ENCODE peak calls at places on chromosomes 4 and X, in nine cellular contexts. One of them, this sample, is unnamed.

GRCh38 chrX:19544693-19545305 is 29.5 kb upstream of the MAP3K15 start:
- DNase-seq in lung: peak; percentile 59
- DNase-seq in iPS DF 6.9: peak; percentile 16
- DNase-seq in right lobe of liver: no peak
- DNase-seq in tibial nerve: peak; percentile 69
- DNase-seq in neuronal stem cell: peak; percentile 27
- DNase-seq in colonic mucosa: peak; percentile 59
- DNase-seq in SK-N-SH: peak; percentile 76
- DNase-seq in CD8-positive, alpha-beta memory T cell: no peak
- DNase-seq in this sample: peak; percentile 76

GRCh38 chr4:165207016-165207430 is 338 bp upstream of the KLHL2 start:
- DNase-seq in CD8-positive, alpha-beta memory T cell: no peak
- DNase-seq in colonic mucosa: peak; percentile 29
- DNase-seq in SK-N-SH: no peak
- DNase-seq in tibial nerve: no peak
- DNase-seq in neuronal stem cell: peak; percentile 20
- DNase-seq in right lobe of liver: peak; percentile 49
- DNase-seq in lung: no peak
- DNase-seq in iPS DF 6.9: no peak
- DNase-seq in this sample: no peak

GRCh38 chr4:142500966-142501365 is 345.1 kb downstream of the INPP4B start:
- DNase-seq in right lobe of liver: peak; percentile 47
- DNase-seq in SK-N-SH: no peak
- DNase-seq in lung: no peak
- DNase-seq in colonic mucosa: no peak
- DNase-seq in iPS DF 6.9: no peak
- DNase-seq in tibial nerve: no peak
- DNase-seq in neuronal stem cell: no peak
- DNase-seq in CD8-positive, alpha-beta memory T cell: no peak
- DNase-seq in this sample: no peak

GRCh38 chr4:10302096-10302495 is 155.1 kb downstream of the ZNF518B start:
- DNase-seq in CD8-positive, alpha-beta memory T cell: no peak
- DNase-seq in neuronal stem cell: no peak
- DNase-seq in colonic mucosa: no peak
- DNase-seq in SK-N-SH: no peak
- DNase-seq in tibial nerve: no peak
- DNase-seq in lung: no peak
- DNase-seq in iPS DF 6.9: no peak
- DNase-seq in right lobe of liver: no peak
- DNase-seq in this sample: no peak

GRCh38 chr4:180091710-180092109 is 2151.5 kb upstream of the TENM3 start:
- DNase-seq in SK-N-SH: no peak
- DNase-seq in lung: no peak
- DNase-seq in right lobe of liver: no peak
- DNase-seq in colonic mucosa: no peak
- DNase-seq in tibial nerve: no peak
- DNase-seq in neuronal stem cell: no peak
- DNase-seq in iPS DF 6.9: no peak
- DNase-seq in CD8-positive, alpha-beta memory T cell: no peak
- DNase-seq in this sample: no peak

GRCh38 chr4:59086410-59086809 is 1976.2 kb upstream of the IGFBP7 start:
- DNase-seq in CD8-positive, alpha-beta memory T cell: no peak
- DNase-seq in lung: no peak
- DNase-seq in iPS DF 6.9: no peak
- DNase-seq in right lobe of liver: no peak
- DNase-seq in SK-N-SH: no peak
- DNase-seq in neuronal stem cell: no peak
- DNase-seq in colonic mucosa: no peak
- DNase-seq in tibial nerve: no peak
- DNase-seq in this sample: no peak

GRCh38 chr4:164977243-164978164 is at the start of gene TRIM61:
- DNase-seq in colonic mucosa: peak; percentile 33
- DNase-seq in tibial nerve: no peak
- DNase-seq in CD8-positive, alpha-beta memory T cell: peak; percentile 10
- DNase-seq in neuronal stem cell: peak; percentile 65
- DNase-seq in lung: peak; percentile 62
- DNase-seq in right lobe of liver: no peak
- DNase-seq in SK-N-SH: peak; percentile 11
- DNase-seq in iPS DF 6.9: no peak
- DNase-seq in this sample: no peak

GRCh38 chr4:1492636-1493539 is 86.6 kb upstream of the NKX1-1 start:
- DNase-seq in SK-N-SH: peak; percentile 44
- DNase-seq in iPS DF 6.9: no peak
- DNase-seq in neuronal stem cell: no peak
- DNase-seq in CD8-positive, alpha-beta memory T cell: no peak
- DNase-seq in colonic mucosa: no peak
- DNase-seq in lung: no peak
- DNase-seq in right lobe of liver: peak; percentile 31
- DNase-seq in tibial nerve: no peak
- DNase-seq in this sample: no peak

GRCh38 chr4:88881227-88881569 is 175.8 kb downstream of the FAM13A start:
- DNase-seq in SK-N-SH: no peak
- DNase-seq in lung: no peak
- DNase-seq in colonic mucosa: no peak
- DNase-seq in iPS DF 6.9: no peak
- DNase-seq in CD8-positive, alpha-beta memory T cell: no peak
- DNase-seq in right lobe of liver: no peak
- DNase-seq in neuronal stem cell: no peak
- DNase-seq in tibial nerve: no peak
- DNase-seq in this sample: no peak

GRCh38 chr4:8939887-8940742 is 68.5 kb upstream of the HMX1 start:
- DNase-seq in tibial nerve: no peak
- DNase-seq in CD8-positive, alpha-beta memory T cell: no peak
- DNase-seq in right lobe of liver: no peak
- DNase-seq in iPS DF 6.9: no peak
- DNase-seq in colonic mucosa: no peak
- DNase-seq in lung: no peak
- DNase-seq in neuronal stem cell: no peak
- DNase-seq in SK-N-SH: peak; percentile 33
- DNase-seq in this sample: no peak

GRCh38 chrX:118523920-118524319 is 28.3 kb downstream of the DOCK11 start:
- DNase-seq in right lobe of liver: no peak
- DNase-seq in neuronal stem cell: no peak
- DNase-seq in CD8-positive, alpha-beta memory T cell: peak; percentile 13
- DNase-seq in lung: no peak
- DNase-seq in SK-N-SH: no peak
- DNase-seq in tibial nerve: no peak
- DNase-seq in iPS DF 6.9: no peak
- DNase-seq in colonic mucosa: no peak
- DNase-seq in this sample: no peak

GRCh38 chr4:5524900-5525299 is 183.5 kb downstream of the EVC2 start:
- DNase-seq in CD8-positive, alpha-beta memory T cell: no peak
- DNase-seq in neuronal stem cell: no peak
- DNase-seq in SK-N-SH: peak; percentile 32
- DNase-seq in colonic mucosa: no peak
- DNase-seq in lung: no peak
- DNase-seq in tibial nerve: no peak
- DNase-seq in right lobe of liver: peak; percentile 67
- DNase-seq in iPS DF 6.9: no peak
- DNase-seq in this sample: peak; percentile 3

GRCh38 chr4:18020145-18020670 is 1.3 kb downstream of the LCORL start:
- DNase-seq in right lobe of liver: no peak
- DNase-seq in SK-N-SH: no peak
- DNase-seq in colonic mucosa: peak; percentile 51
- DNase-seq in iPS DF 6.9: no peak
- DNase-seq in CD8-positive, alpha-beta memory T cell: no peak
- DNase-seq in tibial nerve: no peak
- DNase-seq in lung: no peak
- DNase-seq in neuronal stem cell: no peak
- DNase-seq in this sample: peak; percentile 49

GRCh38 chr4:119244344-119244743 is 31.8 kb downstream of the USP53 start:
- DNase-seq in lung: no peak
- DNase-seq in right lobe of liver: no peak
- DNase-seq in CD8-positive, alpha-beta memory T cell: no peak
- DNase-seq in colonic mucosa: no peak
- DNase-seq in iPS DF 6.9: no peak
- DNase-seq in tibial nerve: no peak
- DNase-seq in SK-N-SH: no peak
- DNase-seq in neuronal stem cell: no peak
- DNase-seq in this sample: no peak

GRCh38 chrX:115460565-115460888 is 100.4 kb upstream of the PLS3 start:
- DNase-seq in colonic mucosa: no peak
- DNase-seq in iPS DF 6.9: no peak
- DNase-seq in right lobe of liver: no peak
- DNase-seq in SK-N-SH: no peak
- DNase-seq in CD8-positive, alpha-beta memory T cell: no peak
- DNase-seq in lung: no peak
- DNase-seq in neuronal stem cell: no peak
- DNase-seq in tibial nerve: no peak
- DNase-seq in this sample: peak; percentile 44

GRCh38 chr4:73754934-73755333 is 14.6 kb downstream of the CXCL8 start:
- DNase-seq in right lobe of liver: no peak
- DNase-seq in CD8-positive, alpha-beta memory T cell: no peak
- DNase-seq in SK-N-SH: no peak
- DNase-seq in iPS DF 6.9: no peak
- DNase-seq in colonic mucosa: no peak
- DNase-seq in lung: no peak
- DNase-seq in tibial nerve: no peak
- DNase-seq in neuronal stem cell: no peak
- DNase-seq in this sample: no peak

GRCh38 chr4:170736710-170737109 is 647.0 kb upstream of the AADAT start:
- DNase-seq in tibial nerve: no peak
- DNase-seq in SK-N-SH: no peak
- DNase-seq in neuronal stem cell: no peak
- DNase-seq in colonic mucosa: no peak
- DNase-seq in CD8-positive, alpha-beta memory T cell: no peak
- DNase-seq in right lobe of liver: no peak
- DNase-seq in iPS DF 6.9: no peak
- DNase-seq in lung: no peak
- DNase-seq in this sample: peak; percentile 16

GRCh38 chr4:123144626-123145025 is 222.2 kb upstream of the NUDT6 start:
- DNase-seq in SK-N-SH: no peak
- DNase-seq in CD8-positive, alpha-beta memory T cell: no peak
- DNase-seq in colonic mucosa: no peak
- DNase-seq in neuronal stem cell: no peak
- DNase-seq in iPS DF 6.9: no peak
- DNase-seq in tibial nerve: no peak
- DNase-seq in right lobe of liver: no peak
- DNase-seq in lung: no peak
- DNase-seq in this sample: no peak

GRCh38 chr4:119314356-119314755 is 7.6 kb downstream of the FABP2 start:
- DNase-seq in CD8-positive, alpha-beta memory T cell: no peak
- DNase-seq in tibial nerve: peak; percentile 35
- DNase-seq in colonic mucosa: no peak
- DNase-seq in neuronal stem cell: no peak
- DNase-seq in right lobe of liver: no peak
- DNase-seq in lung: no peak
- DNase-seq in SK-N-SH: no peak
- DNase-seq in iPS DF 6.9: no peak
- DNase-seq in this sample: peak; percentile 88

GRCh38 chrX:17861496-17862011 is 456 bp upstream of the RAI2 start:
- DNase-seq in neuronal stem cell: no peak
- DNase-seq in tibial nerve: no peak
- DNase-seq in iPS DF 6.9: no peak
- DNase-seq in CD8-positive, alpha-beta memory T cell: no peak
- DNase-seq in right lobe of liver: no peak
- DNase-seq in lung: no peak
- DNase-seq in colonic mucosa: no peak
- DNase-seq in SK-N-SH: no peak
- DNase-seq in this sample: no peak
- H3K4me3 ChIP-seq in neuronal stem cell: peak overlapping the region; percentile 76
- H3K4me3 ChIP-seq in tibial nerve: peak overlapping the region; percentile 70
- H3K4me3 ChIP-seq in iPS DF 6.9: peak overlapping the region; percentile 78
- H3K4me3 ChIP-seq in CD8-positive, alpha-beta memory T cell: no peak overlapping the region
- H3K4me3 ChIP-seq in right lobe of liver: no peak overlapping the region
- H3K4me3 ChIP-seq in lung: peak overlapping the region; percentile 13
- H3K4me3 ChIP-seq in colonic mucosa: peak overlapping the region; percentile 19
- H3K4me3 ChIP-seq in SK-N-SH: no peak overlapping the region
- H3K4me3 ChIP-seq in this sample: no peak overlapping the region

GRCh38 chrX:140447150-140447549 is 57.7 kb downstream of the SOX3 start:
- DNase-seq in colonic mucosa: no peak
- DNase-seq in SK-N-SH: no peak
- DNase-seq in right lobe of liver: no peak
- DNase-seq in neuronal stem cell: no peak
- DNase-seq in tibial nerve: no peak
- DNase-seq in iPS DF 6.9: no peak
- DNase-seq in lung: no peak
- DNase-seq in CD8-positive, alpha-beta memory T cell: no peak
- DNase-seq in this sample: no peak
- H3K36me3 ChIP-seq in colonic mucosa: no peaks in the 10 kb centered on the region
- H3K36me3 ChIP-seq in SK-N-SH: no peaks in the 10 kb centered on the region
- H3K36me3 ChIP-seq in right lobe of liver: no peaks in the 10 kb centered on the region
- H3K36me3 ChIP-seq in neuronal stem cell: no peaks in the 10 kb centered on the region
- H3K36me3 ChIP-seq in tibial nerve: no peaks in the 10 kb centered on the region
- H3K36me3 ChIP-seq in iPS DF 6.9: no peaks in the 10 kb centered on the region
- H3K36me3 ChIP-seq in lung: no peaks in the 10 kb centered on the region
- H3K36me3 ChIP-seq in CD8-positive, alpha-beta memory T cell: no peaks in the 10 kb centered on the region
- H3K36me3 ChIP-seq in this sample: no peaks in the 10 kb centered on the region

GRCh38 chr4:33334416-33334815 is 2614.2 kb downstream of the PCDH7 start:
- DNase-seq in lung: no peak
- DNase-seq in SK-N-SH: no peak
- DNase-seq in neuronal stem cell: no peak
- DNase-seq in right lobe of liver: no peak
- DNase-seq in CD8-positive, alpha-beta memory T cell: no peak
- DNase-seq in tibial nerve: no peak
- DNase-seq in iPS DF 6.9: no peak
- DNase-seq in colonic mucosa: no peak
- DNase-seq in this sample: no peak
- H3K9me3 ChIP-seq in lung: peaks cover 13% of the 10 kb centered on the region
- H3K9me3 ChIP-seq in SK-N-SH: no peaks in the 10 kb centered on the region
- H3K9me3 ChIP-seq in neuronal stem cell: peaks cover 6% of the 10 kb centered on the region
- H3K9me3 ChIP-seq in right lobe of liver: no peaks in the 10 kb centered on the region
- H3K9me3 ChIP-seq in CD8-positive, alpha-beta memory T cell: no peaks in the 10 kb centered on the region
- H3K9me3 ChIP-seq in tibial nerve: peaks cover 6% of the 10 kb centered on the region
- H3K9me3 ChIP-seq in iPS DF 6.9: no peaks in the 10 kb centered on the region
- H3K9me3 ChIP-seq in colonic mucosa: no peaks in the 10 kb centered on the region
- H3K9me3 ChIP-seq in this sample: peaks cover 18% of the 10 kb centered on the region

DNA sequence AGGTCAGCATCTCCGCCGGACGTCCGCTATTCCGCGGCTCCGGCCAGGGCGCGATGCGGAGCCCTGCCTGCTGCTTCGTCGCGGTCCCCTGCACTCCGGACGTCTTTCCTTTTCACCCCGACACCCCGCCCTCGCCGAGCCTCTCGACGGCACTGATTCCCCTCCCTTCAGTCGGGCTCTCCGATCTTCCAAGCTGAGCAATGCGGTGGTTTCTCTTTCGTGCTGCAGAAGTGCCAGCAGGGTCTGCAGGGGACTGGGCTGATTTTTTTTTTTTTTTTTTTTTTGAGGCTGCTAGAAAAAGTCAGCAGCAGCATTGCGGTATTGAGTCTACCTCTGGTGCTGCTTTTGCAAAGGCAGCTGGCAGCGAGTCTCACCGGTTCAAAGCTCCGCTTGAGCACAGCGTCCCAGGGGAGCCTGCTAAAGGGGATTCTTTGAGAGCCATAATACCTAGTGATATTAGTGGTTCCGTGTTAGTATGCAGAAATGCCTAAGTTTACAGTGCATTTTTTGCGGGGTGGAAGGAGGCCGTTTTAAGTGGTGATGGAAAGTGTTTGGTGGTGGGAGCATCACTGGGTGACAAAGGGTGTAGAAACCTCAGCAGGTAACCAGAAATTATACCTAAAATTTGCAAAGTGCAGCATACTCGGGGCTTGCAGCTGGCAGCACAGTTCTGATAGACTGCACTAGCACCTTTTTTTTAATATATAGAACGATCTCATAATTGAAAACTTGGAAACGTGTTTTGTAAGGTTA is 969 bp downstream of the STIM2 start:
- DNase-seq in tibial nerve: peak; percentile 46
- DNase-seq in right lobe of liver: peak; percentile 81
- DNase-seq in lung: peak; percentile 80
- DNase-seq in CD8-positive, alpha-beta memory T cell: peak; percentile 63
- DNase-seq in neuronal stem cell: peak; percentile 63
- DNase-seq in SK-N-SH: peak; percentile 61
- DNase-seq in colonic mucosa: peak; percentile 78
- DNase-seq in iPS DF 6.9: no peak
- DNase-seq in this sample: peak; percentile 81
- H3K4me3 ChIP-seq in tibial nerve: peak overlapping the region; percentile 98
- H3K4me3 ChIP-seq in right lobe of liver: peak overlapping the region; percentile 78
- H3K4me3 ChIP-seq in lung: peak overlapping the region; percentile 88
- H3K4me3 ChIP-seq in CD8-positive, alpha-beta memory T cell: peak overlapping the region; percentile 74
- H3K4me3 ChIP-seq in neuronal stem cell: peak overlapping the region; percentile 92
- H3K4me3 ChIP-seq in SK-N-SH: peak overlapping the region; percentile 87
- H3K4me3 ChIP-seq in colonic mucosa: peak overlapping the region; percentile 67
- H3K4me3 ChIP-seq in iPS DF 6.9: peak overlapping the region; percentile 96
- H3K4me3 ChIP-seq in this sample: peak overlapping the region; percentile 93